ENCODE peak calls at places on chromosome 21, in five cellular contexts. N is tibial artery; H is adipocyte; X is CD4-positive, CD25-positive, alpha-beta regulatory T cell; K is NCI-H1694 treated with DMSO at 0.1 percent for 48 hours. I is an unnamed sample.

GRCh38 chr21:36297938-36298572 is 21.9 kb upstream of the MORC3 start:
- DNase-seq in H (peak), N (peak), X (peak), K (no peak), I (peak)

GRCh38 chr21:43974791-43975468 is 37.2 kb upstream of the TRAPPC10 start:
- DNase-seq in X (no peak), K (peak), N (no peak), H (no peak), I (no peak)

GRCh38 chr21:25938673-25939395 is 204.1 kb downstream of the GABPA start:
- DNase-seq in N (no peak), H (no peak), X (no peak), K (peak), I (no peak)

GRCh38 chr21:42568834-42569731 is 55.4 kb downstream of the SLC37A1 start:
- DNase-seq in N (peak), X (no peak), K (no peak), H (no peak), I (peak)

GRCh38 chr21:28138272-28138671 is 854.4 kb downstream of the LTN1 start:
- DNase-seq in K (no peak), X (no peak), N (no peak), H (no peak), I (no peak)

GRCh38 chr21:40847956-40848355 is 998 bp upstream of the DSCAM start:
- DNase-seq in X (no peak), K (no peak), N (no peak), H (no peak), I (no peak)

GRCh38 chr21:18608226-18608625 is 204.6 kb upstream of the TMPRSS15 start:
- DNase-seq in H (no peak), N (no peak), X (no peak), K (no peak), I (no peak)

GRCh38 chr21:37365657-37366487 is 701 bp upstream of the DYRK1A start:
- DNase-seq in X (no peak), N (peak), K (peak), H (peak), I (peak)

GRCh38 chr21:44845418-44846200 is 27.7 kb upstream of the SUMO3 start:
- DNase-seq in N (peak), H (peak), X (peak), K (peak), I (peak)

GRCh38 chr21:35220301-35220700 is 171.2 kb upstream of the RUNX1 start:
- DNase-seq in X (no peak), K (no peak), H (peak), N (no peak), I (no peak)

GRCh38 chr21:42737969-42738590 is 84.7 kb downstream of the PDE9A start:
- DNase-seq in H (no peak), N (peak), X (no peak), K (no peak), I (peak)

GRCh38 chr21:44487831-44488230 is 32.5 kb downstream of the LRRC3 start:
- DNase-seq in N (no peak), H (peak), K (no peak), X (no peak), I (no peak)

GRCh38 chr21:20424943-20425342 is 573.3 kb upstream of the NCAM2 start:
- DNase-seq in H (no peak), N (no peak), K (no peak), X (no peak), I (no peak)

GRCh38 chr21:38716942-38717341 is 88.8 kb upstream of the ETS2 start:
- DNase-seq in N (no peak), K (no peak), X (no peak), H (peak), I (no peak)

GRCh38 chr21:37681711-37682110 is 234.5 kb downstream of the KCNJ6 start:
- DNase-seq in N (no peak), X (no peak), H (no peak), K (no peak), I (no peak)

GRCh38 chr21:26368591-26368990 is 198.0 kb upstream of the APP start:
- DNase-seq in X (no peak), H (no peak), N (no peak), K (no peak), I (no peak)

GRCh38 chr21:45839274-45839673 is 142.3 kb upstream of the COL6A1 start:
- DNase-seq in X (no peak), H (no peak), K (no peak), N (no peak), I (no peak)

GRCh38 chr21:30444204-30444603 is 4.1 kb downstream of the KRTAP15-1 start:
- DNase-seq in H (no peak), X (no peak), N (no peak), K (no peak), I (no peak)

GRCh38 chr21:36929622-36930021 is 36.8 kb downstream of the HLCS start:
- DNase-seq in K (no peak), X (no peak), H (no peak), N (no peak), I (no peak)

GRCh38 chr21:26049803-26050202 is 120.8 kb downstream of the APP start:
- DNase-seq in K (no peak), X (no peak), N (no peak), H (no peak), I (no peak)